ENCODE peak calls at places on chromosomes 13 and 19, in ten cellular contexts. A is ovary; D is globus pallidus; C is GM12892; F is kidney tubule cell; I is heart right ventricle; K is SW480; M is stimulated activated CD4-positive, alpha-beta T cell treated with anti-CD3 and anti-CD28 coated beads, Interleukin-4, amount 100 ng/mL, for 4 hours; E is tibial artery; P is non-pigmented ciliary epithelial cell. N is an unnamed sample.

GRCh38 chr13:54733639-54734038 is 1705.0 kb downstream of the OLFM4 start:
- DNase-seq in A (no peak), D (no peak), C (no peak), F (no peak), I (no peak), K (peak), M (no peak), E (no peak), P (no peak), N (no peak)

GRCh38 chr13:98452851-98453250 is 124.1 kb downstream of the STK24 start:
- DNase-seq in A (no peak), D (no peak), C (no peak), F (no peak), I (no peak), K (no peak), M (no peak), E (no peak), P (no peak), N (no peak)

GRCh38 chr19:17076539-17076919 is 952 bp downstream of the MYO9B start:
- DNase-seq in A (no peak), D (peak), C (no peak), F (peak), I (no peak), K (no peak), M (no peak), E (no peak), P (no peak), N (no peak)

GRCh38 chr13:109881961-109882558 is 95.7 kb upstream of the IRS2 start:
- DNase-seq in A (no peak), D (no peak), C (no peak), F (no peak), I (no peak), K (no peak), M (no peak), E (no peak), P (no peak), N (no peak)

GRCh38 chr19:6519289-6519688 is 11.5 kb upstream of the TNFSF9 start:
- DNase-seq in A (no peak), D (no peak), C (peak), F (peak), I (no peak), K (no peak), M (no peak), E (no peak), P (no peak), N (peak)

GRCh38 chr19:49071860-49072547 is 495 bp downstream of the KCNA7 start:
- DNase-seq in A (no peak), D (no peak), C (no peak), F (no peak), I (no peak), K (no peak), M (peak), E (no peak), P (no peak), N (no peak)

GRCh38 chr13:65592757-65593156 is 1637.4 kb downstream of the PCDH9 start:
- DNase-seq in A (no peak), D (no peak), C (no peak), F (no peak), I (no peak), K (no peak), M (no peak), E (no peak), P (no peak), N (no peak)

GRCh38 chr19:36207605-36208252 is 6.7 kb downstream of the ZNF565 start:
- DNase-seq in A (no peak), D (no peak), C (peak), F (no peak), I (no peak), K (no peak), M (no peak), E (no peak), P (no peak), N (no peak)

GRCh38 chr13:43401364-43401763 is 378.0 kb downstream of the DNAJC15 start:
- DNase-seq in A (no peak), D (no peak), C (no peak), F (no peak), I (no peak), K (no peak), M (no peak), E (no peak), P (no peak), N (no peak)

GRCh38 chr19:13764821-13765394 is 586 bp downstream of the MRI1 start:
- DNase-seq in A (no peak), D (no peak), C (no peak), F (no peak), I (peak), K (no peak), M (peak), E (no peak), P (no peak), N (no peak)

GRCh38 chr19:16078759-16079707 is 2.7 kb downstream of the TPM4 start:
- DNase-seq in A (peak), D (peak), C (peak), F (peak), I (no peak), K (peak), M (peak), E (peak), P (peak), N (peak)

GRCh38 chr19:47145639-47146486 is 15.2 kb downstream of the SAE1 start:
- DNase-seq in A (no peak), D (no peak), C (no peak), F (no peak), I (no peak), K (no peak), M (no peak), E (no peak), P (no peak), N (no peak)

GRCh38 chr13:96082640-96083039 is 7.3 kb upstream of the HS6ST3 start:
- DNase-seq in A (no peak), D (no peak), C (no peak), F (peak), I (no peak), K (no peak), M (no peak), E (no peak), P (no peak), N (no peak)

GRCh38 chr13:111383591-111384440 is 63.4 kb downstream of the TEX29 start:
- DNase-seq in A (no peak), D (no peak), C (no peak), F (no peak), I (no peak), K (no peak), M (no peak), E (peak), P (no peak), N (no peak)

GRCh38 chr19:39826311-39826945 is 7.5 kb downstream of the DYRK1B start:
- DNase-seq in A (no peak), D (no peak), C (no peak), F (no peak), I (no peak), K (no peak), M (no peak), E (no peak), P (no peak), N (no peak)

GRCh38 chr13:112893570-112894422 is 75.2 kb upstream of the MCF2L start:
- DNase-seq in A (peak), D (peak), C (peak), F (peak), I (peak), K (peak), M (peak), E (no peak), P (no peak), N (peak)

GRCh38 chr19:33473644-33474305 is 47.8 kb downstream of the PEPD start:
- DNase-seq in A (peak), D (no peak), C (no peak), F (no peak), I (no peak), K (peak), M (no peak), E (peak), P (peak), N (no peak)

GRCh38 chr13:103638706-103639105 is 572.5 kb upstream of the SLC10A2 start:
- DNase-seq in A (no peak), D (no peak), C (no peak), F (no peak), I (no peak), K (no peak), M (no peak), E (no peak), P (no peak), N (no peak)

GRCh38 chr19:9586764-9587163 is 2.5 kb upstream of the ZNF121 start:
- DNase-seq in A (peak), D (peak), C (no peak), F (peak), I (peak), K (peak), M (peak), E (no peak), P (peak), N (peak)

GRCh38 chr13:21945195-21945594 is 274.3 kb downstream of the FGF9 start:
- DNase-seq in A (no peak), D (no peak), C (no peak), F (no peak), I (no peak), K (no peak), M (no peak), E (no peak), P (no peak), N (no peak)

GRCh38 chr13:111919286-111919685 is 147.7 kb upstream of the SOX1 start:
- DNase-seq in A (peak), D (no peak), C (no peak), F (no peak), I (no peak), K (no peak), M (no peak), E (no peak), P (no peak), N (no peak)

GRCh38 chr13:38180100-38180499 is 169.6 kb upstream of the UFM1 start:
- DNase-seq in A (no peak), D (no peak), C (no peak), F (no peak), I (no peak), K (no peak), M (no peak), E (no peak), P (no peak), N (no peak)

GRCh38 chr13:76725211-76725610 is 161.0 kb downstream of the KCTD12 start:
- DNase-seq in A (no peak), D (no peak), C (no peak), F (no peak), I (no peak), K (no peak), M (no peak), E (no peak), P (no peak), N (no peak)

GRCh38 chr19:4216832-4217231 is 12.5 kb upstream of the EBI3 start:
- DNase-seq in A (no peak), D (no peak), C (no peak), F (no peak), I (no peak), K (no peak), M (no peak), E (no peak), P (no peak), N (no peak)

GRCh38 chr19:9881720-9882119 is 46.6 kb downstream of the PIN1 start:
- DNase-seq in A (no peak), D (no peak), C (no peak), F (no peak), I (no peak), K (no peak), M (no peak), E (no peak), P (no peak), N (no peak)

GRCh38 chr13:40672310-40673060 is 6.0 kb upstream of the FOXO1 start:
- DNase-seq in A (no peak), D (no peak), C (no peak), F (peak), I (no peak), K (peak), M (peak), E (no peak), P (peak), N (peak)

N was measured in Caki2.